ENCODE peak calls at places on chromosomes 5 and 9, in four cellular contexts. One of them, this sample, is unnamed.
A peak's percentile ranks its signal among the peaks of the same experiment; 100 is the strongest.

GRCh38 chr5:113514263-113514590 is 733 bp downstream of the YTHDC2 start:
- DNase-seq in non-pigmented ciliary epithelial cell: no peak
- DNase-seq in Calu3: no peak
- DNase-seq in germinal center: peak; percentile 7
- DNase-seq in this sample: no peak

GRCh38 chr9:136742640-136743391 is at the start of gene LCN10:
- DNase-seq in Calu3: peak; percentile 43
- DNase-seq in germinal center: no peak
- DNase-seq in non-pigmented ciliary epithelial cell: no peak
- DNase-seq in this sample: no peak

GRCh38 chr9:133440884-133441283 is 18.7 kb downstream of the ADAMTS13 start:
- DNase-seq in Calu3: no peak
- DNase-seq in non-pigmented ciliary epithelial cell: no peak
- DNase-seq in germinal center: peak; percentile 88
- DNase-seq in this sample: no peak

GRCh38 chr5:80481019-80481893 is 6.6 kb upstream of the FAM151B start:
- DNase-seq in germinal center: peak; percentile 57
- DNase-seq in non-pigmented ciliary epithelial cell: no peak
- DNase-seq in Calu3: peak; percentile 62
- DNase-seq in this sample: peak; percentile 57

GRCh38 chr9:132090771-132091170 is 11.1 kb upstream of the MED27 start:
- DNase-seq in Calu3: no peak
- DNase-seq in germinal center: no peak
- DNase-seq in non-pigmented ciliary epithelial cell: no peak
- DNase-seq in this sample: peak; percentile 61

GRCh38 chr5:58317808-58318207 is 142.1 kb downstream of the PLK2 start:
- DNase-seq in germinal center: no peak
- DNase-seq in Calu3: no peak
- DNase-seq in non-pigmented ciliary epithelial cell: no peak
- DNase-seq in this sample: no peak

GRCh38 chr5:172676914-172677475 is 35.9 kb downstream of the NEURL1B start:
- DNase-seq in Calu3: no peak
- DNase-seq in germinal center: no peak
- DNase-seq in non-pigmented ciliary epithelial cell: no peak
- DNase-seq in this sample: no peak

GRCh38 chr5:68848086-68848485 is 245.7 kb upstream of the SLC30A5 start:
- DNase-seq in non-pigmented ciliary epithelial cell: no peak
- DNase-seq in Calu3: no peak
- DNase-seq in germinal center: no peak
- DNase-seq in this sample: peak; percentile 91

GRCh38 chr5:80216753-80217596 is 38.9 kb downstream of the SERINC5 start:
- DNase-seq in germinal center: no peak
- DNase-seq in Calu3: no peak
- DNase-seq in non-pigmented ciliary epithelial cell: no peak
- DNase-seq in this sample: no peak

GRCh38 chr5:109911731-109912130 is 222.0 kb downstream of the MAN2A1 start:
- DNase-seq in Calu3: no peak
- DNase-seq in germinal center: no peak
- DNase-seq in non-pigmented ciliary epithelial cell: peak; percentile 20
- DNase-seq in this sample: peak; percentile 82

GRCh38 chr5:140225396-140225795 is 50.4 kb downstream of the CYSTM1 start:
- DNase-seq in non-pigmented ciliary epithelial cell: no peak
- DNase-seq in germinal center: no peak
- DNase-seq in Calu3: no peak
- DNase-seq in this sample: no peak

GRCh38 chr5:179264641-179265528 is 80.4 kb downstream of the ADAMTS2 start:
- DNase-seq in non-pigmented ciliary epithelial cell: no peak
- DNase-seq in germinal center: no peak
- DNase-seq in Calu3: no peak
- DNase-seq in this sample: no peak

GRCh38 chr9:133054966-133055365 is 6.8 kb upstream of the CEL start:
- DNase-seq in non-pigmented ciliary epithelial cell: no peak
- DNase-seq in Calu3: no peak
- DNase-seq in germinal center: no peak
- DNase-seq in this sample: no peak

GRCh38 chr5:161311965-161312364 is 234.6 kb downstream of the GABRB2 start:
- DNase-seq in non-pigmented ciliary epithelial cell: no peak
- DNase-seq in Calu3: no peak
- DNase-seq in germinal center: no peak
- DNase-seq in this sample: no peak

GRCh38 chr5:23318960-23319359 is 188.4 kb upstream of the PRDM9 start:
- DNase-seq in non-pigmented ciliary epithelial cell: no peak
- DNase-seq in Calu3: no peak
- DNase-seq in germinal center: no peak
- DNase-seq in this sample: no peak

This sample was measured in RPMI7951.